ENCODE peak calls at places on chromosome 21, in five cellular contexts. One of them, this sample, is unnamed.

GRCh38 chr21:41478319-41479177 is 29.4 kb downstream of the TMPRSS2 start:
- DNase-seq in HepG2: no peak
- DNase-seq in A549: no peak
- DNase-seq in right lobe of liver: no peak
- DNase-seq in tibial nerve: no peak
- DNase-seq in this sample: no peak

GRCh38 chr21:17386498-17386897 is 126.3 kb upstream of the CXADR start:
- DNase-seq in right lobe of liver: no peak
- DNase-seq in HepG2: no peak
- DNase-seq in A549: no peak
- DNase-seq in tibial nerve: no peak
- DNase-seq in this sample: no peak

GRCh38 chr21:15729674-15730483 is at the start of gene USP25:
- DNase-seq in right lobe of liver: peak
- DNase-seq in tibial nerve: peak
- DNase-seq in A549: peak
- DNase-seq in HepG2: peak
- DNase-seq in this sample: peak

GRCh38 chr21:39033878-39034589 is 149.2 kb downstream of the PSMG1 start:
- DNase-seq in right lobe of liver: peak
- DNase-seq in tibial nerve: no peak
- DNase-seq in HepG2: peak
- DNase-seq in A549: no peak
- DNase-seq in this sample: no peak

GRCh38 chr21:29217818-29218252 is 80.9 kb upstream of the BACH1 start:
- DNase-seq in A549: peak
- DNase-seq in right lobe of liver: no peak
- DNase-seq in tibial nerve: no peak
- DNase-seq in HepG2: peak
- DNase-seq in this sample: no peak

GRCh38 chr21:43985690-43986251 is 26.3 kb upstream of the TRAPPC10 start:
- DNase-seq in right lobe of liver: no peak
- DNase-seq in HepG2: no peak
- DNase-seq in A549: no peak
- DNase-seq in tibial nerve: no peak
- DNase-seq in this sample: no peak

GRCh38 chr21:39659070-39659815 is 46.5 kb downstream of the B3GALT5 start:
- DNase-seq in right lobe of liver: no peak
- DNase-seq in HepG2: no peak
- DNase-seq in A549: no peak
- DNase-seq in tibial nerve: no peak
- DNase-seq in this sample: no peak

GRCh38 chr21:29481641-29482040 is 182.9 kb downstream of the BACH1 start:
- DNase-seq in HepG2: no peak
- DNase-seq in tibial nerve: no peak
- DNase-seq in A549: no peak
- DNase-seq in right lobe of liver: no peak
- DNase-seq in this sample: no peak

GRCh38 chr21:20996421-20997307 is 1.5 kb upstream of the NCAM2 start:
- DNase-seq in right lobe of liver: no peak
- DNase-seq in HepG2: no peak
- DNase-seq in tibial nerve: no peak
- DNase-seq in A549: no peak
- DNase-seq in this sample: no peak

GRCh38 chr21:36784942-36785341 is 86.0 kb downstream of the SIM2 start:
- DNase-seq in HepG2: no peak
- DNase-seq in tibial nerve: no peak
- DNase-seq in right lobe of liver: no peak
- DNase-seq in A549: no peak
- DNase-seq in this sample: peak

GRCh38 chr21:35732788-35733187 is 327.5 kb downstream of the SETD4 start:
- DNase-seq in right lobe of liver: no peak
- DNase-seq in HepG2: no peak
- DNase-seq in tibial nerve: no peak
- DNase-seq in A549: no peak
- DNase-seq in this sample: no peak

GRCh38 chr21:34801519-34802132 is 132.8 kb downstream of the CLIC6 start:
- DNase-seq in right lobe of liver: no peak
- DNase-seq in A549: peak
- DNase-seq in tibial nerve: no peak
- DNase-seq in HepG2: no peak
- DNase-seq in this sample: no peak

GRCh38 chr21:28663111-28663693 is 329.5 kb downstream of the LTN1 start:
- DNase-seq in HepG2: no peak
- DNase-seq in A549: no peak
- DNase-seq in right lobe of liver: no peak
- DNase-seq in tibial nerve: peak
- DNase-seq in this sample: no peak

GRCh38 chr21:27024316-27024715 is 57.4 kb upstream of the ADAMTS5 start:
- DNase-seq in HepG2: no peak
- DNase-seq in tibial nerve: no peak
- DNase-seq in A549: no peak
- DNase-seq in right lobe of liver: no peak
- DNase-seq in this sample: no peak

GRCh38 chr21:29271927-29272333 is 26.8 kb upstream of the BACH1 start:
- DNase-seq in tibial nerve: no peak
- DNase-seq in HepG2: peak
- DNase-seq in A549: peak
- DNase-seq in right lobe of liver: peak
- DNase-seq in this sample: no peak

GRCh38 chr21:36297938-36298572 is 21.9 kb upstream of the MORC3 start:
- DNase-seq in A549: peak
- DNase-seq in right lobe of liver: no peak
- DNase-seq in tibial nerve: peak
- DNase-seq in HepG2: peak
- DNase-seq in this sample: peak

GRCh38 chr21:15826908-15827601 is 97.3 kb downstream of the USP25 start:
- DNase-seq in HepG2: no peak
- DNase-seq in right lobe of liver: no peak
- DNase-seq in A549: no peak
- DNase-seq in tibial nerve: no peak
- DNase-seq in this sample: no peak

GRCh38 chr21:15222711-15223110 is 157.9 kb upstream of the NRIP1 start:
- DNase-seq in HepG2: no peak
- DNase-seq in A549: no peak
- DNase-seq in tibial nerve: no peak
- DNase-seq in right lobe of liver: no peak
- DNase-seq in this sample: no peak

GRCh38 chr21:40186036-40186435 is 318.8 kb downstream of the PCP4 start:
- DNase-seq in HepG2: no peak
- DNase-seq in tibial nerve: peak
- DNase-seq in right lobe of liver: no peak
- DNase-seq in A549: no peak
- DNase-seq in this sample: no peak

DNA sequence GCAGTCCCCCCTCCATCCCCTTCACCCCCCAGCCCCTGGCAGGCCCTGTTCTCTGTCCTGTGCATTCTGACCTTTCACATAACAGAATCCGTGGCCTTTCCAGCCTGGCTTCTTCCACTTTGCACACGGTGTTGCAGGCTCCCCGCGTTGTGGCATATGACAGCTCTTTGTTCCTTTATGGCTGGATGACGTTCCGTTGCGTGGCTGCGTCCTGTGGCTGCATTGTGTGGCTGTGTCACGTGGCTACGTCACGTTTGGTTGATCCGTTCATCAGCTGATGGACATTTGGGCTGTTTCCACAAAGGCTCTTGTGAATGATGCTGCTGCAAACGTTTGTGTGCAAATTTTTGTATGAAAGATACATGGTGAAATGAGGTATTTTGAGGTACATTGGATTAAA is 53.3 kb downstream of the PDE9A start:
- DNase-seq in A549: no peak
- DNase-seq in tibial nerve: no peak
- DNase-seq in right lobe of liver: no peak
- DNase-seq in HepG2: no peak
- DNase-seq in this sample: no peak
- TF ChIP-seq POLR2A in A549: no peak
- TF ChIP-seq POLR2A in tibial nerve: no peak
- TF ChIP-seq POLR2A in right lobe of liver: no peak
- TF ChIP-seq POLR2A in HepG2: no peak
- TF ChIP-seq POLR2A in this sample: no peak

DNA sequence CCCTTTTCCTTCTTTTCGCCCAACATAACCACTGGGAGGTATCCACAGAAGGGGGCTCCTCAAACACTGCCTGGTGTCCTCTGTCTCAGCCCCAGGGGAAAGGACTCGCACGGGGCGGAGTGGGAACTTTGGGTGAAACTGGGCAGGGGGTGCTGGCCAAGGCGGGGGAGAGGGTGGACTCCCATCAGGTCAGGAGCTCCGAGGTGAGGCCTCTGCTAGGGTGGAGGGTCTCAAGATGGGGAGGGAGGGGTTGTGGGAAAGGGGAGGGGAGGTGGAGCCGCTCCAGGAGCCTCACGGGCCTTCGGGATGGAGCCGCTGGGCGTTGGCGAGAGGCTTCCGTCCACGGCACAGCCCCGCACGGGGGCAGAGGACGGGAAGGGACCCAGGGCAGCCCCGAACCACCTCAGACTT is 43.2 kb upstream of the POFUT2 start:
- DNase-seq in HepG2: no peak
- DNase-seq in A549: no peak
- DNase-seq in right lobe of liver: no peak
- DNase-seq in tibial nerve: no peak
- DNase-seq in this sample: no peak
- TF ChIP-seq POLR2A in HepG2: no peak
- TF ChIP-seq POLR2A in A549: no peak
- TF ChIP-seq POLR2A in right lobe of liver: no peak
- TF ChIP-seq POLR2A in tibial nerve: no peak
- TF ChIP-seq POLR2A in this sample: no peak

GRCh38 chr21:31659286-31660133 is at the start of gene SOD1:
- DNase-seq in HepG2: peak
- DNase-seq in tibial nerve: peak
- DNase-seq in A549: peak
- DNase-seq in right lobe of liver: peak
- DNase-seq in this sample: peak
- TF ChIP-seq POLR2A in HepG2: peak
- TF ChIP-seq POLR2A in tibial nerve: peak
- TF ChIP-seq POLR2A in A549: peak
- TF ChIP-seq POLR2A in right lobe of liver: peak
- TF ChIP-seq POLR2A in this sample: peak

GRCh38 chr21:25734654-25735220 is at the start of the genes ATP5PF and GABPA:
- DNase-seq in right lobe of liver: peak
- DNase-seq in A549: peak
- DNase-seq in tibial nerve: peak
- DNase-seq in HepG2: peak
- DNase-seq in this sample: peak
- TF ChIP-seq POLR2A in right lobe of liver: peak
- TF ChIP-seq POLR2A in A549: peak
- TF ChIP-seq POLR2A in tibial nerve: peak
- TF ChIP-seq POLR2A in HepG2: peak
- TF ChIP-seq POLR2A in this sample: peak

GRCh38 chr21:25582888-25583287 is 24.4 kb downstream of the MRPL39 start:
- DNase-seq in HepG2: no peak
- DNase-seq in A549: no peak
- DNase-seq in right lobe of liver: no peak
- DNase-seq in tibial nerve: no peak
- DNase-seq in this sample: no peak
- TF ChIP-seq POLR2A in HepG2: no peak
- TF ChIP-seq POLR2A in A549: no peak
- TF ChIP-seq POLR2A in right lobe of liver: no peak
- TF ChIP-seq POLR2A in tibial nerve: no peak
- TF ChIP-seq POLR2A in this sample: no peak

DNA sequence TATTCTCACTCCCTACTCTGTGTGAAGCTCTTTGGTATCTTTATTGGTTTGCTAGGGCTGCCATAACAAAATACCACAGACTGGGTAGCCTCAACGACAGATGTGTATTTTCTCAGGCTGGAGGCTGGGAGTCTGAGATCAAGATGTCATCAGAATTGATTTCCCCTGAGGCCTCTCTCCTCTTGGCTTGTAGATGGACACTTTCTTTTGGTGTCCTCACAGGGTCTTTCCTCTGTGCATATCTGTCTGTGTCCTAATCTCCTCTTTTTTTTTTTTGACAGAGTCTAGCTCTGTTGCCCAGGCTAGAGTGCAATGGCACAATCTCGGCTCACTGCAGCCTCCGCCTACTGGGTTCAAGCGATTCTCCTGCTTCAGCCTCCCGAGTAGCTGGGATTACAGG is 71.4 kb upstream of the KCNJ6 start:
- DNase-seq in tibial nerve: no peak
- DNase-seq in HepG2: no peak
- DNase-seq in A549: no peak
- DNase-seq in right lobe of liver: no peak
- DNase-seq in this sample: no peak
- TF ChIP-seq POLR2A in tibial nerve: no peak
- TF ChIP-seq POLR2A in HepG2: no peak
- TF ChIP-seq POLR2A in A549: no peak
- TF ChIP-seq POLR2A in right lobe of liver: no peak
- TF ChIP-seq POLR2A in this sample: no peak

This sample was measured in heart left ventricle.